ENCODE peak calls at places on chromosomes 16 and 17, in six cellular contexts. Y is aorta; Z is naive thymus-derived CD4-positive, alpha-beta T cell; F is lower lobe of right lung; W is right cardiac atrium; L is upper lobe of right lung. T is an unnamed sample. For H3K4me1, the result is how much of the 10 kb centered on the place peaks cover.

GRCh38 chr17:32846143-32846542 is 30.8 kb downstream of the MYO1D start:
- ATAC-seq in W (no peak), Y (no peak), Z (no peak), F (no peak), L (no peak), T (no peak)

GRCh38 chr16:85206472-85207356 is 94.4 kb upstream of the CIBAR2 start:
- ATAC-seq in Y (peak), W (peak), L (peak), F (peak), Z (no peak), T (peak)

GRCh38 chr17:64773386-64773835 is 111.3 kb upstream of the SMURF2 start:
- ATAC-seq in Z (no peak), W (no peak), F (peak), L (no peak), Y (no peak), T (no peak)

GRCh38 chr17:78559749-78560368 is 17.3 kb downstream of the DNAH17 start:
- ATAC-seq in Y (no peak), Z (no peak), W (no peak), L (peak), F (peak), T (no peak)

GRCh38 chr16:1791943-1792812 is 1.3 kb downstream of the IGFALS start:
- ATAC-seq in W (no peak), L (no peak), Z (no peak), F (no peak), Y (no peak), T (no peak)

GRCh38 chr17:75361996-75362395 is 43.5 kb downstream of the GRB2 start:
- ATAC-seq in Y (no peak), Z (no peak), F (no peak), W (no peak), L (no peak), T (no peak)

GRCh38 chr17:31486351-31487062 is 95.0 kb downstream of the RAB11FIP4 start:
- ATAC-seq in Z (no peak), F (peak), Y (no peak), L (no peak), W (no peak), T (no peak)

GRCh38 chr16:11296706-11297491 is 15.8 kb upstream of the PRM1 start:
- ATAC-seq in Z (no peak), F (peak), L (peak), W (peak), Y (no peak), T (no peak)

GRCh38 chr17:55482591-55483389 is 28.5 kb downstream of the SMIM36 start:
- ATAC-seq in Z (no peak), L (no peak), W (no peak), Y (no peak), F (no peak), T (no peak)

GRCh38 chr17:82883461-82884031 is 43.7 kb upstream of the ZNF750 start:
- ATAC-seq in F (no peak), W (no peak), L (no peak), Z (no peak), Y (no peak), T (no peak)

GRCh38 chr17:77151236-77151635 is 10.5 kb downstream of the SEC14L1 start:
- ATAC-seq in W (no peak), L (no peak), F (no peak), Y (no peak), Z (no peak), T (no peak)
- H3K4me1 ChIP-seq in W (under half), L (half or more), F (half or more), Y (under half), Z (under half), T (half or more)

GRCh38 chr16:28104404-28104803 is 40.9 kb upstream of the GSG1L start:
- ATAC-seq in F (no peak), Y (no peak), Z (no peak), L (no peak), W (no peak), T (no peak)

GRCh38 chr16:28107232-28107631 is 43.7 kb upstream of the GSG1L start:
- ATAC-seq in Y (no peak), W (no peak), L (no peak), Z (no peak), F (no peak), T (no peak)

GRCh38 chr16:28105954-28106353 is 42.4 kb upstream of the GSG1L start:
- ATAC-seq in Z (no peak), L (no peak), Y (no peak), F (no peak), W (no peak), T (no peak)

GRCh38 chr16:28105297-28105696 is 41.8 kb upstream of the GSG1L start:
- ATAC-seq in L (no peak), Y (no peak), Z (no peak), F (no peak), W (no peak), T (no peak)

DNA sequence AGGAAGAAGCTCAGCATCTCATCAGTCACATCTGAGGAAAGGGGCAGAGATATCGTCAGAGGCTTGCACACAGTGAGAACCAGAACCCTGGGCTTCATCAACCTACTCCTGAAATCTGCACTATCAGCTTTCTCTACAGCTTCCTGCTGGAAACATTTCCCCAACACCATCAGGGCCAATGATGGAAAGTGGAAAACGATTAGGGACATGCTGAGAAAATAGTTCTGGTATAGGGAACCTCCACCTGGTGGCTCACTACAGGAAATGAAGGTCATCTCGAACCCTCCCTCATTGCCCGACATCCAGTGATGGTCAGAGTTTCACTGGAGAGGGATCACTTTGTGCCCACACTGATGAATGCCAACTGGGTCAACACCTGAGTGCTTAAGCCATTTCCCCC is 43.0 kb upstream of the GSG1L start:
- ATAC-seq in F (no peak), Z (no peak), W (no peak), L (no peak), Y (no peak), T (no peak)
- H3K4me1 ChIP-seq in F (under half), Z (under half), W (under half), L (under half), Y (under half), T (under half)

GRCh38 chr16:86713021-86713631 is 134.8 kb downstream of the FOXL1 start:
- ATAC-seq in Z (no peak), Y (peak), F (no peak), W (no peak), L (no peak), T (no peak)
- H3K4me1 ChIP-seq in Z (under half), Y (under half), F (under half), W (under half), L (under half), T (under half)

GRCh38 chr16:46569231-46569735 is 51.9 kb downstream of the SHCBP1 start:
- ATAC-seq in Z (no peak), L (no peak), F (no peak), Y (no peak), W (no peak), T (no peak)

GRCh38 chr16:46573834-46574159 is 47.4 kb downstream of the SHCBP1 start:
- ATAC-seq in L (no peak), F (no peak), Z (no peak), Y (no peak), W (no peak), T (no peak)

GRCh38 chr16:46573008-46573833 is 48.0 kb downstream of the SHCBP1 start:
- ATAC-seq in Z (peak), W (no peak), Y (no peak), L (no peak), F (no peak), T (no peak)

GRCh38 chr16:46562979-46563378 is 58.2 kb downstream of the SHCBP1 start:
- ATAC-seq in Y (no peak), L (no peak), W (no peak), Z (no peak), F (no peak), T (no peak)

GRCh38 chr16:46568472-46569230 is 52.5 kb downstream of the SHCBP1 start:
- ATAC-seq in F (no peak), Y (no peak), L (peak), W (no peak), Z (no peak), T (no peak)
- H3K4me1 ChIP-seq in F (under half), Y (under half), L (under half), W (under half), Z (under half), T (under half)

GRCh38 chr17:57607553-57608120 is 137.5 kb downstream of the CCDC182 start:
- ATAC-seq in F (no peak), W (no peak), L (no peak), Y (no peak), Z (no peak), T (no peak)
- H3K4me1 ChIP-seq in F (under half), W (under half), L (under half), Y (under half), Z (under half), T (under half)

GRCh38 chr16:69181-69580 is 3.2 kb downstream of the RHBDF1 start:
- ATAC-seq in Z (no peak), W (no peak), F (no peak), Y (no peak), L (no peak), T (no peak)
- H3K4me1 ChIP-seq in Z (under half), W (under half), F (half or more), Y (under half), L (under half), T (under half)